ENCODE peak calls at places on chromosome 18, in four cellular contexts. A is HepG2, N is K562, U is GM12878. K is an unnamed sample.

GRCh38 chr18:26133652-26134051 is at the start of gene PSMA8:
- DNase-seq in A (no peak), U (no peak), N (no peak), K (no peak)

GRCh38 chr18:5710235-5710634 is 166.4 kb upstream of the EPB41L3 start:
- DNase-seq in U (no peak), N (no peak), A (no peak), K (no peak)

GRCh38 chr18:59067873-59068272 is 71.8 kb upstream of the SEC11C start:
- DNase-seq in A (no peak), N (peak), U (no peak), K (no peak)

GRCh38 chr18:63579643-63580042 is 7.5 kb upstream of the SERPINB13 start:
- DNase-seq in A (no peak), N (no peak), U (no peak), K (no peak)

GRCh38 chr18:74249181-74249968 is 42.4 kb downstream of the CYB5A start:
- DNase-seq in A (peak), N (no peak), U (no peak), K (no peak)

GRCh38 chr18:44079602-44080001 is 601.1 kb upstream of the SETBP1 start:
- DNase-seq in N (no peak), U (no peak), A (peak), K (no peak)

GRCh38 chr18:27423581-27423980 is 238.5 kb upstream of the CHST9 start:
- DNase-seq in N (no peak), U (no peak), A (no peak), K (no peak)

GRCh38 chr18:49561377-49562193 is at the start of gene LIPG:
- DNase-seq in U (no peak), A (peak), N (peak), K (peak)

GRCh38 chr18:61761875-61762274 is 130.9 kb downstream of the RNF152 start:
- DNase-seq in N (no peak), U (no peak), A (no peak), K (no peak)

GRCh38 chr18:489244-490023 is 11.1 kb downstream of the COLEC12 start:
- DNase-seq in U (no peak), N (no peak), A (no peak), K (no peak)

GRCh38 chr18:7812431-7813063 is 245.4 kb downstream of the PTPRM start:
- DNase-seq in A (peak), U (no peak), N (no peak), K (no peak)

GRCh38 chr18:11366410-11366809 is 217.0 kb upstream of the PIEZO2 start:
- DNase-seq in U (no peak), A (no peak), N (no peak), K (peak)

GRCh38 chr18:36326771-36327170 is 29.3 kb downstream of the FHOD3 start:
- DNase-seq in U (no peak), A (no peak), N (no peak), K (no peak)

GRCh38 chr18:11176416-11176815 is 27.0 kb upstream of the PIEZO2 start:
- DNase-seq in N (no peak), A (no peak), U (no peak), K (no peak)

GRCh38 chr18:50644807-50645206 is 84.9 kb downstream of the MAPK4 start:
- DNase-seq in A (peak), N (peak), U (no peak), K (peak)

GRCh38 chr18:36622610-36623009 is 206.2 kb downstream of the TPGS2 start:
- DNase-seq in N (no peak), U (no peak), A (no peak), K (no peak)

GRCh38 chr18:68942230-68942629 is 144.3 kb downstream of the CCDC102B start:
- DNase-seq in N (no peak), A (no peak), U (no peak), K (no peak)

GRCh38 chr18:9147440-9148238 is 11.1 kb downstream of the ANKRD12 start:
- DNase-seq in N (no peak), A (peak), U (peak), K (peak)

GRCh38 chr18:59612461-59612860 is 84.8 kb downstream of the CCBE1 start:
- DNase-seq in A (no peak), N (no peak), U (no peak), K (no peak)

GRCh38 chr18:50240083-50240563 is 26.2 kb downstream of the CFAP53 start:
- DNase-seq in A (no peak), U (no peak), N (no peak), K (no peak)

GRCh38 chr18:11470941-11471340 is 138.5 kb upstream of the SLC35G4 start:
- DNase-seq in U (no peak), A (no peak), N (no peak), K (no peak)

GRCh38 chr18:45384137-45384998 is 230.9 kb upstream of the SLC14A2 start:
- DNase-seq in A (peak), U (peak), N (peak), K (peak)

GRCh38 chr18:21361297-21361880 is 119.4 kb downstream of the GREB1L start:
- DNase-seq in N (no peak), A (no peak), U (no peak), K (peak)

GRCh38 chr18:29594494-29594893 is 1417.6 kb upstream of the CDH2 start:
- DNase-seq in A (no peak), N (no peak), U (no peak), K (no peak)

GRCh38 chr18:49973592-49973991 is 160.3 kb upstream of the ACAA2 start:
- DNase-seq in U (no peak), A (no peak), N (no peak), K (no peak)

GRCh38 chr18:31246460-31246859 is 71.5 kb upstream of the DSG1 start:
- DNase-seq in A (no peak), U (no peak), N (no peak), K (no peak)

GRCh38 chr18:48356909-48357631 is 52.1 kb downstream of the ZBTB7C start:
- DNase-seq in U (no peak), A (no peak), N (no peak), K (no peak)

GRCh38 chr18:58443671-58444070 is 185.2 kb downstream of the ALPK2 start:
- DNase-seq in N (no peak), U (no peak), A (no peak), K (no peak)

GRCh38 chr18:44107187-44107586 is 573.5 kb upstream of the SETBP1 start:
- DNase-seq in A (no peak), N (no peak), U (no peak), K (no peak)

GRCh38 chr18:48453330-48454063 is 44.3 kb upstream of the ZBTB7C start:
- DNase-seq in N (no peak), A (no peak), U (no peak), K (no peak)

GRCh38 chr18:72283148-72283925 is 260.8 kb downstream of the CBLN2 start:
- DNase-seq in A (no peak), U (no peak), N (no peak), K (no peak)

GRCh38 chr18:79791141-79791972 is 6.4 kb upstream of the KCNG2 start:
- DNase-seq in N (no peak), U (no peak), A (peak), K (no peak)

GRCh38 chr18:79789901-79790885 is 7.5 kb upstream of the KCNG2 start:
- DNase-seq in A (no peak), N (no peak), U (no peak), K (no peak)

GRCh38 chr18:79792988-79793355 is 4.8 kb upstream of the KCNG2 start:
- DNase-seq in A (no peak), N (no peak), U (no peak), K (no peak)

GRCh38 chr18:79794851-79795250 is 2.9 kb upstream of the KCNG2 start:
- DNase-seq in N (no peak), A (no peak), U (no peak), K (no peak)

DNA sequence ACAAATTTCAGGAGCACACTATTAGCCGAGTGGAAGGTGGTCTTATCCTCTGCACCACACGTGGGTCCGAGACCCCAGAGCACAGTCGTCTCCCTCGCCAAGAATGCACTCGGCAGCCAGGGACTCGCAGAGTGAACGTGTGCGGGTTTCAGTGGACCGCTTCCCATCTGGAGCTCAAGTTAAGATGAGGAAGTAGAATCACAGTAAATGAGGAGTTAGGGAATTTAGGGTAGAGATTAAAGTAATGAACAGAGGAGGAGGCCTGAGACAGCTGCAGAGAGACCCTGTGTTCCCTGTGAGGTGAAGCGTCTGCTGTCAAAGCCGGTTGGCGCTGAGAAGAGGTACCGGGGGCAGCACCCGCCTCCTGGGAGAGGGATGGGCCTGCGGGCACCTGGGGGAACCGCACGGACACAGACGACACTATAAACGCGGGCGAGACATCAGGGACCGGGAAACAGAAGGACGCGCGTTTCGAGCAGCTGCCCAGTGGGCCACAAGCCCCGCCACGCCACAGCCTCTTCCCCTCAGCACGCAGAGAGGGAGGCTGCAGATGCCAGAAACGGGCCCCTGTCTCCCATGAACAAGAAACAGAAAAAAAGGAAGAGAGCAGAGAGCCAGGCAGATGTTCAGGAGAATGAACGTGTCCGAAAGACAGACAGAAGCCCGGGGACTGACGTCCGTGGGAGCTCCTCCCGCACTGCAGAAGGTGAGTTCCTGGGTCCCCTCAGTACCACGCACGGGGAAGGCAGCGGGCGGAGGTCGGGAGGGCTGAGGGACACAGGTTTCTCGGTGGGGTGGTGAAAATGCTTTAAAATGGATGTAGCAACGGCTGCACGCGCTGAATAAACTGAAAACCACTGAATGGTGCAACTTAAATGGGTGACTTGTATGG is 5.4 kb upstream of the KCNG2 start:
- DNase-seq in A (no peak), U (no peak), N (no peak), K (no peak)
- TF ChIP-seq BHLHE40 in A (no peak), U (no peak), N (no peak), K (no peak)

DNA sequence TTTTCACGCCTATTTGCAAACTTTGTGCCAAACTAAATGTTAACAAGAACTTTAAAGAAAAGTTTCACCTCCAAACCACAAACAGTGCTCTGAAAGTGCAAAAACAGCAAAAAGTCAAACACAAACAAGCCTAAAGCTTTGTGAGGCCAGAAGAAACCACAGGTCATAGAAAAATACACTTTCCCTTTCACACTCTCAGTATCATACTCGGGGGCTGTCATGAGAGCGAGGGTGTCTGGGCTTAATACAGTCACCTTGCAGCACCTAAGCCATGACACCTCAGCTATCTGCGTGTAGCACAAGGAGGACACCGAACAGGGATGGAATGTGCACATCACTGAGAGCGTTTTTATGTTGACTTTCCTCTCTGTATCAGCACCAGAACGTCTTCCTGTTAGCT is 26.6 kb upstream of the SEH1L start:
- DNase-seq in A (peak), N (no peak), U (peak), K (no peak)
- TF ChIP-seq FOXK2 in A (no peak), N (no peak), U (no peak), K (no peak)

GRCh38 chr18:3597159-3597977 is 147.4 kb downstream of the TGIF1 start:
- DNase-seq in N (no peak), U (no peak), A (no peak), K (no peak)

GRCh38 chr18:3595282-3596273 is 145.6 kb downstream of the TGIF1 start:
- DNase-seq in A (peak), N (peak), U (peak), K (no peak)

GRCh38 chr18:3594760-3595241 is 144.8 kb downstream of the TGIF1 start:
- DNase-seq in N (no peak), U (no peak), A (peak), K (no peak)

GRCh38 chr18:3593904-3594759 is 144.2 kb downstream of the TGIF1 start:
- DNase-seq in A (peak), N (peak), U (peak), K (peak)

DNA sequence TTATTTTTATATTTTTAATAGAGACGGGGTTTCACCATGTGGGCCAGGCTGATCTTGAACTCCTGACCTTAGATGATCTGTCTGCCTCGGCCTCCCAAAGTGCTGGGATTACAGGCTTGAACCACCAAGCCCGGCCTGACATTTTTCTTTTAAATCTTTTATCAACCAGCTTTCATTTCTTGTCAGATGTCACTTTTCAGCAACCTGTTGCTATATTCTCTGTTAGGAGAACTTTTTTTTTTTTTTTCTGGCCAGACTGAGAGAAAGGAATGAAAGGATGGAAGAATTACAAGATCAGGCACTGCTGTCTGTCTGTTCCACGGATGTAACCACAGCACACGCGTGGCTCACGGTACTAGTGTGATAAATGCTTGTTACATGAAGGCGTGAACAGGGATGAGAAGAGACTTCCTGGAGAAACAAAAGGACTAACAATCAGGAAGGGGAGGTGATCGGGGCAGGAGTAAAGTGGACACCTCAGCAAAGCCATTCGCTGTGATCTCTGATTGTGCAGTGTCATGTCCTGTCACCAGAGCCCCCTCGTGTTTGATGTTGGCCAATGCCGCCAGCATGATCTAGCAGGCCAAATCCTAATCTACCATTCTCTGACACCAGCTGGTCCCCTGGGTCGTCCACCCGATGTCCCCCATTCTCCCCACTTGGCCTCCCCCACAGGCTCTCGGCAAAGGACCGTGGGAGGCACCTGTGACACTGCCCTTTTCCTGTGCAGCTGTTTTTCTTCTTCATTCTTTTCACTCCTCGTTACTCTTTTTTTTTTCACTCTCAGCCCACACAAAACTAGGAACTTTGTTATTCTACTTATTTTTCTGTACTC is 146.6 kb downstream of the TGIF1 start:
- DNase-seq in N (peak), A (peak), U (no peak), K (no peak)
- TF ChIP-seq BHLHE40 in N (peak), A (peak), U (no peak), K (no peak)

DNA sequence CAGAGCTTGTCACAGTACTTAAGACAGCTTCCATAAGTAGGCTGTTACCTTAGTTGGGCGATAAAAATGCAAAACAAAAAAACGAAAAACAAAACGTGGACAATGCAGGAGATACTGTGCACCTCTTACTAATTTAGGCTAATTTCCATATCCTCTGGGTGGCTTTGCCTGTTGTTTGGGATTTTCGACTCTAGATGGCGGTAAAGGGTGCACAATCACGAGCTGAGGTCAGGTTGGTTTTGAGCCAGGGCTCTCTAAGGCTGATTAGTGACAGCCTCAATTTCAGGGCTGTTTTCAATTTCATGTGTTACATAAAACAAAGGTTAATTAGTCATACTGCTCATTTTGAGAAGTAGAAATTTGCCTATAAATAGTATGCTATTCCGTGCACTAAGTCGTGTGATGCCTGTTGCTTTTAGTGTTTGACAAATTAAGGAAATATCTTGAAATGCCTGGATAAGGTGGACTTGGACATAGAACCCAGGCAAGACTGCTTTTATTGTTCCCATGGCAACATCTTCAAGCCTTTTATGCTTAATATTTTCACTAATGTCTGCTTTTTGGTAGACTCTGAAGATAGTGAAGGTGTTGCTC is 493.1 kb downstream of the SOCS6 start:
- DNase-seq in A (peak), N (peak), U (peak), K (peak)
- TF ChIP-seq FOXK2 in A (no peak), N (no peak), U (no peak), K (no peak)

DNA sequence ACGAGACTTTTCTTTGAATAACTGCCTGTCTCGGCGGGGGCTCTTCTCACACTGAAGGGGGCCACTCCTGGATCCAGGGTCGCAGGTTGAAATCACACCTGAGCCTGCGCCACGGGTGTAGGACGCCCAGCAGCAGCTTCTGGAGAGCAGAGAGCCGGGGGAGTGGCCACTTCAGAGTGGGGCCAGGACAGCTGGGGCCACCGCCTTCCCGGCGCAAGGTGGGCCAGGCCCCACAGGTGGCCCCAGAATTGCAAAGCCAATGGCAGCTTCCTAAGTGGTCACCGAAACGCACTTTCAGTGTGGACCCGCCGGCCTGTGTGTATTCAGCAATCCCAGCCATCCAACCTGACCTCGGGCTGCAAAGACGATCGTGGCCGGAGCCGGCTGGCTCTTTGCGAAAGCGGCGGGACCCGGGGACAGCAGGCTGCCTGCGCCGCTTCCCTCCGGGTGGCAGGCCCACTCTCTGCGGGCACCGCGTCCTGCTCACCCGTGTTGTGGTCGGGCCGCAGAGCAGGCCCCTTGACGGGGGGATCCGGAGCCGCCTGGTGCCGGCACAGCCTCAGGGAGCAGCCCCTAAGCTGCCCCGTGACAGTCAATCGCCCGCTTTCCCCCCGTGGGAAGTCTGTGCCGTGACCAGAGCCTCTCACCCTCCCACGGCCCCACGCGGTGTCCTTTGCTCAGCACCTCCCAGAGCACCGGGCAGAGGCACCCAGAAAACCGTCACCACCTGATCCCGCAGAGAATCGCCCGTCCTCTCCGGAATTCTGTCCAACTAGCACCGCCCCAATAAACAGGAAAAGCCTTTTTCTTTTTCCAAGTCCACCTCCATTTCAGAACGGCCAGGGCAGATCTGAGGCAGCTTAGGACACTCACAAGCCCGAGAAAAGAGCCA is 144.7 kb downstream of the ZNF516 start:
- DNase-seq in U (no peak), A (no peak), N (no peak), K (no peak)
- TF ChIP-seq BHLHE40 in U (no peak), A (no peak), N (no peak), K (no peak)

DNA sequence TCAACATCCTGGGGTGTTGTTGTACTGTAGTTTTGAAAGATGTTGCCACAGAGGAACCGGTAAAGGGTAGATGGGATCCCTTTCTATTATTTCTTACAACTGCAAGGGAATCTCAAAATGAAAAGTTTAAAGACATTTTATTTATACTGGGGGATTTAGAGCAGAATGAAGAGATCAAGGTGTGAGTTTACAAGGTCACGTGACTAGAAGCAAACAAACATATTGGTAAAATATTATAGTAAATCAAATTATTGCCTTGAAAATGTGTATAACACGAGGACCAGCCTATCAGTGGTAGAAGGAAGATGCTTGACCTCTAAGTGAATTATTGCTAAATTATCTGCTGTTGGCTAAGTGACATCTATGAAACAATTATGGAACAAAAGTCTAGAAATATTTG is 97.2 kb downstream of the SMIM21 start:
- DNase-seq in A (no peak), N (no peak), U (no peak), K (no peak)
- TF ChIP-seq FOXK2 in A (no peak), N (no peak), U (no peak), K (no peak)

GRCh38 chr18:55064760-55065159 is 105.5 kb upstream of the CCDC68 start:
- DNase-seq in N (no peak), A (no peak), U (peak), K (no peak)
- TF ChIP-seq BHLHE40 in N (no peak), A (no peak), U (peak), K (no peak)

GRCh38 chr18:57434536-57435494 is at the start of gene ONECUT2:
- DNase-seq in N (peak), A (peak), U (no peak), K (peak)
- TF ChIP-seq FOXK2 in N (no peak), A (no peak), U (no peak), K (no peak)